ENCODE peak calls at places on chromosomes 4 and X, in nine cellular contexts. H, J, L, G, B, R, M, Y and O are unnamed samples.

GRCh38 chr4:81032805-81033684 is 2.5 kb downstream of the BMP3 start:
- DNase-seq in J (no peak), G (no peak), Y (no peak), L (no peak), R (peak), H (no peak), B (no peak), M (no peak), O (no peak)

GRCh38 chrX:39327255-39327654 is 526.0 kb downstream of the MID1IP1 start:
- DNase-seq in R (no peak), M (no peak), B (no peak), G (no peak), L (no peak), Y (no peak), H (no peak), J (no peak), O (no peak)

GRCh38 chr4:65242156-65242846 is 428.0 kb downstream of the EPHA5 start:
- DNase-seq in R (no peak), H (no peak), J (no peak), L (no peak), B (no peak), M (no peak), Y (no peak), G (no peak), O (no peak)

GRCh38 chr4:98232202-98232601 is 29.0 kb upstream of the RAP1GDS1 start:
- DNase-seq in H (no peak), G (peak), B (no peak), J (no peak), Y (no peak), M (no peak), L (no peak), R (no peak), O (no peak)

GRCh38 chrX:57918750-57919436 is 8.6 kb upstream of the ZXDA start:
- DNase-seq in Y (peak), H (no peak), M (peak), L (peak), G (peak), B (peak), R (no peak), J (peak), O (no peak)

GRCh38 chrX:109537324-109537665 is 651 bp downstream of the NXT2 start:
- DNase-seq in Y (no peak), M (no peak), B (no peak), L (peak), R (no peak), G (peak), J (no peak), H (peak), O (no peak)

GRCh38 chr4:85005865-85006377 is 39.4 kb upstream of the WDFY3 start:
- DNase-seq in J (no peak), B (no peak), Y (no peak), L (no peak), G (peak), M (no peak), H (no peak), R (no peak), O (no peak)

GRCh38 chr4:168451331-168451730 is 29.0 kb downstream of the DDX60L start:
- DNase-seq in J (no peak), R (no peak), M (no peak), H (no peak), Y (no peak), L (no peak), B (no peak), G (no peak), O (no peak)

DNA sequence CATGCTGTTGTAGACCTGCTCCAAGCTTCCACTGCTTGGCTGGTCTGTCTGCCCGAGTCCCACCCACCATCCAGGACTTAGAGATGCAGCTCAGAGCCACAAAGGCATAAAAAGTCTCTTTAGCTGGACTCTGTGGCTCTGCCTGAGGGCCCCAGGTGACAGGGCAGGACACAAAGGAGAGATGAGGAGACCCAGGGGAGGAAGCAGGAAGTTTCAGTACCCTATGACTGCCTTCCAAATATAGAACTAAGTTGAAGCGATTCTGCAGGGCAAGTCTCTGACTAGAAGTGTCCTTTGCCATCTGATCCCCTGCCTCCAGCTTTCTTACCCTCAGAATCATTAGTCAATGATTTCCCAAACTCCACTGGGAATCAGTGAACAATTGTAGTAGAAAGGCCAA is 11.2 kb upstream of the CXCR3 start:
- DNase-seq in H (no peak), Y (no peak), L (no peak), M (no peak), B (no peak), G (no peak), R (no peak), J (no peak), O (no peak)
- H3K27ac ChIP-seq in H (no peak), Y (no peak), L (no peak), M (no peak), B (no peak), G (no peak), R (no peak), J (no peak), O (no peak)

GRCh38 chr4:24809376-24809775 is 14.0 kb downstream of the SOD3 start:
- DNase-seq in J (no peak), B (no peak), R (peak), L (no peak), G (no peak), Y (peak), H (no peak), M (peak), O (no peak)
- TF ChIP-seq CTCF in J (no peak), B (no peak), R (peak), L (no peak), G (peak), Y (peak), H (no peak), M (peak), O (no peak)

GRCh38 chr4:663046-663437 is 11.0 kb downstream of the ATP5ME start:
- DNase-seq in H (no peak), L (no peak), G (no peak), Y (no peak), M (no peak), B (no peak), J (peak), R (no peak), O (no peak)
- H3K4me3 ChIP-seq in H (peak), L (peak), G (peak), Y (peak), M (peak), B (peak), J (peak), R (peak), O (peak)

DNA sequence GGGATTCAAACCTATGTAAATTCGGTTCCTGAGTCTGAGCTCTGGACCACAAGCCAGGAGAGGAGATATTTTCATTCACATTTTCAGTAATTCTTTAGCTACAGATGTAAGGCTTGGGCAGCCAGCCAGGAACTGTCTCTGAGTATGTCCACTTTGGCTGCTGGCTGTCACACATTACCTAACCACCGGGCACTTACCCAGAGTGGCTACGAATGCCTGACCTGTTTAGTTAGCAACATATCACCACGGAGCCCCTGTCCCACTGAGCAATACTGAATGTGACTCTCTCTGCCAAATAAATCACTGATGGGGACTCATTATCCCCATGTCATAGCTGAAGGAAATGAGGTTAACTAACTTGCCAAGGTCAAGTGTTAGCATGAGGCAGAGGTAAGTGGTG is 15.3 kb downstream of the USP46 start:
- DNase-seq in B (peak), M (no peak), L (peak), G (peak), Y (no peak), J (peak), H (peak), R (no peak), O (peak)
- H3K27ac ChIP-seq in B (no peak), M (no peak), L (no peak), G (peak), Y (no peak), J (no peak), H (no peak), R (no peak), O (peak)

GRCh38 chr4:52172166-52172565 is 121.1 kb downstream of the SPATA18 start:
- DNase-seq in L (no peak), G (peak), Y (no peak), R (peak), B (no peak), M (no peak), H (no peak), J (no peak), O (no peak)
- TF ChIP-seq CTCF in L (no peak), G (peak), Y (peak), R (peak), B (no peak), M (peak), H (no peak), J (no peak), O (no peak)

DNA sequence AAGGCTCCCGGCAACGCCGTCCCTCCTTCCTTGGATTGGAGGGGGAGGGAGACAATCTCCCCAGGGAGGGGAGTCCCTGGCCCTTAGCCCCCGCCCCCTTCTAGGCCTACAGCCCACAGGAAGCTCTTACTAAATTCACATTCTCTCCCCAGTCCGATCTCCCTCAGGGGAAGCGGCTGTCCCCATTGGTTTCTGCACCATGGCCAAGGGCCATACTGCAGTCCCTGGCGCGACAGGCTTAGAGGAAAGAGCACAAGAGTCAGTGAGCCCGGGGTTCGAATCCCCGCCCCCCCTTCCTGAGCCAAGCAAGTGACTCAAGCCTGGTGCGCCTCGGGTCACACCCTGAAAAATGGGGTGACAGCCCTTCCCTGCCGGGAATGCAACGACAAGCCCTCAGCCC is 1.1 kb downstream of the ABLIM2 start:
- DNase-seq in R (peak), L (no peak), M (no peak), B (peak), J (no peak), G (peak), Y (no peak), H (peak), O (peak)
- H3K4me3 ChIP-seq in R (peak), L (peak), M (no peak), B (peak), J (peak), G (no peak), Y (no peak), H (no peak), O (peak)

GRCh38 chr4:159019356-159019755 is 83.5 kb upstream of the RAPGEF2 start:
- DNase-seq in M (no peak), H (no peak), R (no peak), G (peak), J (no peak), L (no peak), B (no peak), Y (no peak), O (no peak)
- H3K27ac ChIP-seq in M (no peak), H (no peak), R (no peak), G (no peak), J (no peak), L (no peak), B (no peak), Y (no peak), O (no peak)

GRCh38 chrX:51614353-51614752 is 4.4 kb downstream of the CENPVL3 start:
- DNase-seq in G (peak), Y (peak), M (peak), L (no peak), J (no peak), R (peak), B (no peak), H (no peak), O (no peak)
- TF ChIP-seq CTCF in G (peak), Y (peak), M (peak), L (no peak), J (peak), R (peak), B (peak), H (no peak), O (peak)